ENCODE peak calls at places on chromosome 13, in four cellular contexts. N, C, I and X are unnamed samples.

GRCh38 chr13:113814435-113814821 is 49.4 kb downstream of the GAS6 start:
- DNase-seq in N (no peak), C (no peak), I (no peak), X (no peak)

GRCh38 chr13:114313061-114313860 is 1.0 kb upstream of the CHAMP1 start:
- DNase-seq in N (no peak), C (peak), I (no peak), X (no peak)

GRCh38 chr13:24741016-24741662 is 22.8 kb upstream of the RNF17 start:
- DNase-seq in N (no peak), C (no peak), I (no peak), X (no peak)

GRCh38 chr13:75326173-75327131 is 155.5 kb downstream of the TBC1D4 start:
- DNase-seq in N (no peak), C (no peak), I (no peak), X (no peak)

GRCh38 chr13:23411220-23411619 is 22.3 kb downstream of the SACS start:
- DNase-seq in N (no peak), C (no peak), I (no peak), X (no peak)

GRCh38 chr13:40158218-40158617 is 502.8 kb downstream of the COG6 start:
- DNase-seq in N (no peak), C (no peak), I (no peak), X (no peak)

GRCh38 chr13:113497217-113497616 is 6.7 kb upstream of the DCUN1D2 start:
- DNase-seq in N (peak), C (no peak), I (peak), X (no peak)

GRCh38 chr13:20993661-20994440 is 67.5 kb downstream of the LATS2 start:
- DNase-seq in N (no peak), C (no peak), I (no peak), X (no peak)

GRCh38 chr13:105471683-105472082 is 1063.8 kb downstream of the EFNB2 start:
- DNase-seq in N (no peak), C (no peak), I (no peak), X (no peak)

GRCh38 chr13:94427313-94427712 is 52.2 kb downstream of the DCT start:
- DNase-seq in N (no peak), C (no peak), I (no peak), X (no peak)

GRCh38 chr13:110109140-110109783 is 197.7 kb downstream of the COL4A1 start:
- DNase-seq in N (no peak), C (no peak), I (no peak), X (no peak)

GRCh38 chr13:69274231-69274630 is 833.4 kb upstream of the ATXN8OS start:
- DNase-seq in N (no peak), C (no peak), I (no peak), X (no peak)

GRCh38 chr13:46668302-46668720 is 115.3 kb downstream of the LRCH1 start:
- DNase-seq in N (peak), C (no peak), I (no peak), X (no peak)

GRCh38 chr13:33278923-33279322 is 6.6 kb downstream of the STARD13 start:
- DNase-seq in N (no peak), C (no peak), I (no peak), X (no peak)

GRCh38 chr13:42876810-42877550 is 95.6 kb downstream of the FAM216B start:
- DNase-seq in N (no peak), C (no peak), I (no peak), X (no peak)

GRCh38 chr13:109163052-109163413 is 533.6 kb downstream of the MYO16 start:
- DNase-seq in N (no peak), C (no peak), I (no peak), X (no peak)

GRCh38 chr13:41608779-41609178 is 151.4 kb downstream of the RGCC start:
- DNase-seq in N (no peak), C (no peak), I (no peak), X (no peak)

GRCh38 chr13:40402931-40403412 is 263.5 kb downstream of the FOXO1 start:
- DNase-seq in N (no peak), C (no peak), I (no peak), X (no peak)

GRCh38 chr13:114222461-114222968 is 12.2 kb upstream of the CDC16 start:
- DNase-seq in N (peak), C (no peak), I (no peak), X (no peak)

GRCh38 chr13:39945226-39945625 is 289.8 kb downstream of the COG6 start:
- DNase-seq in N (peak), C (no peak), I (no peak), X (no peak)

GRCh38 chr13:66265446-66265845 is 964.7 kb downstream of the PCDH9 start:
- DNase-seq in N (no peak), C (no peak), I (no peak), X (no peak)

GRCh38 chr13:101425623-101426022 is 9.3 kb upstream of the NALCN start:
- DNase-seq in N (no peak), C (no peak), I (no peak), X (no peak)

GRCh38 chr13:85616275-85616674 is 182.9 kb downstream of the SLITRK6 start:
- DNase-seq in N (no peak), C (no peak), I (no peak), X (no peak)

GRCh38 chr13:20231839-20232555 is at the start of gene GJB6:
- DNase-seq in N (peak), C (no peak), I (peak), X (no peak)

GRCh38 chr13:47621931-47622330 is 379.1 kb downstream of the SUCLA2 start:
- DNase-seq in N (no peak), C (no peak), I (no peak), X (no peak)

GRCh38 chr13:88675997-88676396 is 1004.8 kb downstream of the SLITRK5 start:
- DNase-seq in N (no peak), C (no peak), I (no peak), X (no peak)

GRCh38 chr13:112857914-112858490 is 111.0 kb upstream of the MCF2L start:
- DNase-seq in N (no peak), C (no peak), I (no peak), X (no peak)

GRCh38 chr13:38166121-38166520 is 183.5 kb upstream of the UFM1 start:
- DNase-seq in N (no peak), C (no peak), I (no peak), X (no peak)

GRCh38 chr13:91097269-91097668 is 250.2 kb upstream of the MIR17HG start:
- DNase-seq in N (no peak), C (no peak), I (peak), X (no peak)

GRCh38 chr13:95641291-95641811 is 3.2 kb downstream of the DZIP1 start:
- DNase-seq in N (peak), C (no peak), I (peak), X (no peak)

GRCh38 chr13:20411638-20412342 is 113.9 kb downstream of the CRYL1 start:
- DNase-seq in N (no peak), C (no peak), I (no peak), X (no peak)

GRCh38 chr13:48403929-48404328 is 9.0 kb downstream of the LPAR6 start:
- DNase-seq in N (no peak), C (no peak), I (no peak), X (no peak)

GRCh38 chr13:33026489-33027152 is 10.4 kb downstream of the KL start:
- DNase-seq in N (peak), C (no peak), I (no peak), X (no peak)

GRCh38 chr13:87778128-87778527 is 107.0 kb downstream of the SLITRK5 start:
- DNase-seq in N (no peak), C (no peak), I (no peak), X (no peak)